ENCODE peak calls at places on chromosomes 6 and 20, in six cellular contexts. One of them, this sample, is unnamed.

GRCh38 chr20:25013478-25014380 is 21.2 kb upstream of the APMAP start:
- DNase-seq in tibial artery: peak
- DNase-seq in Peyer's patch: peak
- DNase-seq in NB4: no peak
- DNase-seq in astrocyte of the spinal cord: no peak
- DNase-seq in GM12864: no peak
- DNase-seq in this sample: peak

GRCh38 chr6:7008451-7008988 is 99.2 kb upstream of the RREB1 start:
- DNase-seq in GM12864: no peak
- DNase-seq in NB4: no peak
- DNase-seq in tibial artery: no peak
- DNase-seq in Peyer's patch: no peak
- DNase-seq in astrocyte of the spinal cord: no peak
- DNase-seq in this sample: no peak

GRCh38 chr20:40991181-40991889 is 37.3 kb upstream of the TOP1 start:
- DNase-seq in NB4: peak
- DNase-seq in GM12864: peak
- DNase-seq in astrocyte of the spinal cord: no peak
- DNase-seq in Peyer's patch: peak
- DNase-seq in tibial artery: peak
- DNase-seq in this sample: peak

GRCh38 chr20:38608188-38608587 is 6.6 kb downstream of the ARHGAP40 start:
- DNase-seq in astrocyte of the spinal cord: no peak
- DNase-seq in tibial artery: no peak
- DNase-seq in Peyer's patch: no peak
- DNase-seq in NB4: no peak
- DNase-seq in GM12864: no peak
- DNase-seq in this sample: no peak

GRCh38 chr6:157804448-157805327 is 18.4 kb upstream of the SNX9 start:
- DNase-seq in tibial artery: no peak
- DNase-seq in Peyer's patch: no peak
- DNase-seq in GM12864: no peak
- DNase-seq in astrocyte of the spinal cord: no peak
- DNase-seq in NB4: no peak
- DNase-seq in this sample: no peak

GRCh38 chr6:169048806-169049205 is 204.8 kb downstream of the THBS2 start:
- DNase-seq in Peyer's patch: no peak
- DNase-seq in tibial artery: no peak
- DNase-seq in GM12864: no peak
- DNase-seq in astrocyte of the spinal cord: no peak
- DNase-seq in NB4: peak
- DNase-seq in this sample: no peak

GRCh38 chr6:79186564-79186963 is 47.9 kb downstream of the HMGN3 start:
- DNase-seq in NB4: no peak
- DNase-seq in Peyer's patch: no peak
- DNase-seq in tibial artery: no peak
- DNase-seq in GM12864: no peak
- DNase-seq in astrocyte of the spinal cord: no peak
- DNase-seq in this sample: no peak

GRCh38 chr6:30194797-30195690 is 18.2 kb downstream of the TRIM26 start:
- DNase-seq in astrocyte of the spinal cord: no peak
- DNase-seq in GM12864: no peak
- DNase-seq in NB4: no peak
- DNase-seq in tibial artery: no peak
- DNase-seq in Peyer's patch: no peak
- DNase-seq in this sample: no peak

GRCh38 chr20:36060676-36061075 is 92.3 kb downstream of the CNBD2 start:
- DNase-seq in GM12864: no peak
- DNase-seq in tibial artery: no peak
- DNase-seq in astrocyte of the spinal cord: no peak
- DNase-seq in Peyer's patch: no peak
- DNase-seq in NB4: no peak
- DNase-seq in this sample: no peak

GRCh38 chr6:113104546-113105325 is 752.4 kb upstream of the MARCKS start:
- DNase-seq in tibial artery: no peak
- DNase-seq in GM12864: no peak
- DNase-seq in Peyer's patch: no peak
- DNase-seq in NB4: no peak
- DNase-seq in astrocyte of the spinal cord: peak
- DNase-seq in this sample: no peak

GRCh38 chr6:43335469-43335868 is 26.8 kb upstream of the CRIP3 start:
- DNase-seq in tibial artery: no peak
- DNase-seq in Peyer's patch: no peak
- DNase-seq in NB4: no peak
- DNase-seq in GM12864: no peak
- DNase-seq in astrocyte of the spinal cord: no peak
- DNase-seq in this sample: no peak

GRCh38 chr6:27505209-27506027 is 32.5 kb upstream of the ZNF184 start:
- DNase-seq in astrocyte of the spinal cord: peak
- DNase-seq in NB4: peak
- DNase-seq in Peyer's patch: peak
- DNase-seq in tibial artery: peak
- DNase-seq in GM12864: peak
- DNase-seq in this sample: no peak

GRCh38 chr6:130453230-130453629 is 87.4 kb downstream of the TMEM200A start:
- DNase-seq in astrocyte of the spinal cord: peak
- DNase-seq in GM12864: no peak
- DNase-seq in Peyer's patch: no peak
- DNase-seq in tibial artery: no peak
- DNase-seq in NB4: no peak
- DNase-seq in this sample: no peak

GRCh38 chr20:43751167-43752050 is 24.6 kb upstream of the GTSF1L start:
- DNase-seq in GM12864: peak
- DNase-seq in astrocyte of the spinal cord: peak
- DNase-seq in Peyer's patch: peak
- DNase-seq in tibial artery: no peak
- DNase-seq in NB4: peak
- DNase-seq in this sample: no peak

GRCh38 chr6:13044390-13044789 is 283.9 kb downstream of the TBC1D7 start:
- DNase-seq in Peyer's patch: no peak
- DNase-seq in GM12864: no peak
- DNase-seq in NB4: peak
- DNase-seq in astrocyte of the spinal cord: peak
- DNase-seq in tibial artery: no peak
- DNase-seq in this sample: no peak

GRCh38 chr6:47741807-47742206 is 40.0 kb upstream of the OPN5 start:
- DNase-seq in NB4: no peak
- DNase-seq in tibial artery: no peak
- DNase-seq in Peyer's patch: no peak
- DNase-seq in GM12864: no peak
- DNase-seq in astrocyte of the spinal cord: peak
- DNase-seq in this sample: no peak

GRCh38 chr20:1345756-1346093 is 16.8 kb upstream of the SDCBP2 start:
- DNase-seq in astrocyte of the spinal cord: no peak
- DNase-seq in tibial artery: no peak
- DNase-seq in GM12864: no peak
- DNase-seq in NB4: no peak
- DNase-seq in Peyer's patch: no peak
- DNase-seq in this sample: no peak

GRCh38 chr6:11097476-11097875 is 3.8 kb downstream of the SMIM13 start:
- DNase-seq in Peyer's patch: no peak
- DNase-seq in tibial artery: no peak
- DNase-seq in astrocyte of the spinal cord: no peak
- DNase-seq in NB4: peak
- DNase-seq in GM12864: no peak
- DNase-seq in this sample: no peak

GRCh38 chr20:49323622-49324238 is 45.9 kb upstream of the ZNFX1 start:
- DNase-seq in Peyer's patch: peak
- DNase-seq in NB4: peak
- DNase-seq in GM12864: no peak
- DNase-seq in tibial artery: no peak
- DNase-seq in astrocyte of the spinal cord: peak
- DNase-seq in this sample: no peak

GRCh38 chr6:65524232-65524631 is 182.8 kb downstream of the EYS start:
- DNase-seq in GM12864: no peak
- DNase-seq in astrocyte of the spinal cord: no peak
- DNase-seq in Peyer's patch: no peak
- DNase-seq in tibial artery: no peak
- DNase-seq in NB4: no peak
- DNase-seq in this sample: no peak

DNA sequence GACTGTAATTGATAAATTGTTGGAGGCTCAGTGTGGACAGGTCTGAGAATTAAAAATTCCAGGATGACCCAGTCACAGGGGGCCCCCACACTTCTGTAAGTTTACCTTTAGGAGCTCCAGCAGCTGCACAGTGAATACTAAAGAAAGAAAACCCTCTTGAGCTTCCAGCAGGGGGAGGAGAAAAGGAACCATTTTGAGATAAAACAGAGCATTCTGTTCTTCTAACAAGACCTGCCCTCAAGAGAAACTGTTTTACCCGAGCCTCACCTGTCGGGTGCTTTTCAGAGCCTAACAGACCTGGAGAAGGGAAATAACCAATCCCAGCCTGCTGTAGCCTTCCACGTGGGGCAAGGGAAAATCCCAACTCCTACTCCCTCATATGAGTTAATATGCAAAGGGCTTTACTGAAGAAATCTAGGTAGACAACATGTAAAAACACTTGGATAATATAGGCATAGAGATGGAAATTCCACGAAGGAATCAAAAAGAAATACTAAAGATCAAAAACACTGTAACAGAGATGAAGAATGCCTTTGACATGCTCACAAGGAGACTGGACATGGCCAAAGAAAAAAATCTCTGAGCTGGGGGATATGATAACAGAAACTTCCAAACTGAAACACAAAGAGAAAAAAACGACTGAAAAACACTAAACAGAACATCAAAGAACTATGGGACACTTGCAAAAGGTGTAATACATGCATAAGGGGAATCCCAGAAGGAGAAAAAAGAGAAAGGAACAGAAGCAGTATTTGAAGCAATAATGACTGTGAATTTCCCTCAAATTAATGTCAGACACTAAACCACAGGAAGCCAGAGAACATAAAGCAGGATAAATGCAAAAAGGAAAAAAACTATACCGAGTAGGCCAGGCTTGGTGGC is 117.6 kb upstream of the ARID1B start:
- DNase-seq in Peyer's patch: no peak
- DNase-seq in GM12864: no peak
- DNase-seq in NB4: no peak
- DNase-seq in astrocyte of the spinal cord: no peak
- DNase-seq in tibial artery: no peak
- DNase-seq in this sample: no peak
- TF ChIP-seq CTCF in Peyer's patch: no peak
- TF ChIP-seq CTCF in GM12864: peak
- TF ChIP-seq CTCF in NB4: no peak
- TF ChIP-seq CTCF in astrocyte of the spinal cord: no peak
- TF ChIP-seq CTCF in tibial artery: no peak
- TF ChIP-seq CTCF in this sample: no peak

GRCh38 chr6:139474145-139475108 is 100.0 kb upstream of the CITED2 start:
- DNase-seq in GM12864: peak
- DNase-seq in tibial artery: no peak
- DNase-seq in astrocyte of the spinal cord: peak
- DNase-seq in NB4: peak
- DNase-seq in Peyer's patch: no peak
- DNase-seq in this sample: peak
- H3K4me3 ChIP-seq in GM12864: no peak
- H3K4me3 ChIP-seq in tibial artery: peak
- H3K4me3 ChIP-seq in astrocyte of the spinal cord: no peak
- H3K4me3 ChIP-seq in NB4: no peak
- H3K4me3 ChIP-seq in Peyer's patch: no peak
- H3K4me3 ChIP-seq in this sample: no peak

GRCh38 chr6:33497157-33497556 is 42.8 kb downstream of the ZBTB9 start:
- DNase-seq in NB4: no peak
- DNase-seq in Peyer's patch: no peak
- DNase-seq in astrocyte of the spinal cord: no peak
- DNase-seq in GM12864: no peak
- DNase-seq in tibial artery: no peak
- DNase-seq in this sample: no peak
- TF ChIP-seq CTCF in NB4: no peak
- TF ChIP-seq CTCF in Peyer's patch: no peak
- TF ChIP-seq CTCF in astrocyte of the spinal cord: no peak
- TF ChIP-seq CTCF in GM12864: no peak
- TF ChIP-seq CTCF in tibial artery: no peak
- TF ChIP-seq CTCF in this sample: no peak

GRCh38 chr20:51695574-51696303 is 72.5 kb downstream of the ATP9A start:
- DNase-seq in tibial artery: no peak
- DNase-seq in astrocyte of the spinal cord: peak
- DNase-seq in GM12864: no peak
- DNase-seq in NB4: peak
- DNase-seq in Peyer's patch: no peak
- DNase-seq in this sample: no peak

GRCh38 chr20:51691703-51692102 is 76.5 kb downstream of the ATP9A start:
- DNase-seq in tibial artery: no peak
- DNase-seq in GM12864: no peak
- DNase-seq in astrocyte of the spinal cord: no peak
- DNase-seq in Peyer's patch: no peak
- DNase-seq in NB4: no peak
- DNase-seq in this sample: no peak

GRCh38 chr20:51688600-51688999 is 79.6 kb downstream of the ATP9A start:
- DNase-seq in tibial artery: no peak
- DNase-seq in GM12864: no peak
- DNase-seq in NB4: no peak
- DNase-seq in astrocyte of the spinal cord: no peak
- DNase-seq in Peyer's patch: no peak
- DNase-seq in this sample: peak

GRCh38 chr20:51696304-51697118 is 71.7 kb downstream of the ATP9A start:
- DNase-seq in astrocyte of the spinal cord: peak
- DNase-seq in Peyer's patch: no peak
- DNase-seq in tibial artery: no peak
- DNase-seq in GM12864: no peak
- DNase-seq in NB4: no peak
- DNase-seq in this sample: no peak

GRCh38 chr20:51692806-51693400 is 75.3 kb downstream of the ATP9A start:
- DNase-seq in tibial artery: no peak
- DNase-seq in Peyer's patch: no peak
- DNase-seq in GM12864: no peak
- DNase-seq in NB4: no peak
- DNase-seq in astrocyte of the spinal cord: no peak
- DNase-seq in this sample: no peak
- H3K4me3 ChIP-seq in tibial artery: no peak
- H3K4me3 ChIP-seq in Peyer's patch: no peak
- H3K4me3 ChIP-seq in GM12864: no peak
- H3K4me3 ChIP-seq in NB4: no peak
- H3K4me3 ChIP-seq in astrocyte of the spinal cord: no peak
- H3K4me3 ChIP-seq in this sample: no peak

DNA sequence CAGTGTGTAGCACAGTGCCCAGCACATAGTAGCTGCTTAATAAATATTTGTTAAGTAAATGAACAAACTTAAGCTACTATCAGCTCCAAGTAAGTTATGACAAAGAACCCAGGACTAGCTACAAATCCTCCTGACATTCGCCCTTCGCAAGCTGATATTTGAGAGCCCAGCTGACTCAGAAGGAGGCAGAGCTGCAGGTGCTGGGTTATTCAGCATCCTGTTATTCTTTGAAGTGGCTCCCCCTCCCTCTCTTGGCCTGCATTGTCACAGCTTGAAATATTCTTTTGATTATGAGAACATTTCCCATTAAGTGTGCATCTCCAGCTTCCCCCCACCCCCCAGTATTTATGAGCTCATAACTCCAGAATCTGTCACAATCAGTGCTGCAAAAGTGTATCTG is 78.8 kb upstream of the RALY start:
- DNase-seq in Peyer's patch: no peak
- DNase-seq in tibial artery: no peak
- DNase-seq in astrocyte of the spinal cord: peak
- DNase-seq in GM12864: no peak
- DNase-seq in NB4: no peak
- DNase-seq in this sample: no peak
- TF ChIP-seq CTCF in Peyer's patch: no peak
- TF ChIP-seq CTCF in tibial artery: no peak
- TF ChIP-seq CTCF in astrocyte of the spinal cord: peak
- TF ChIP-seq CTCF in GM12864: no peak
- TF ChIP-seq CTCF in NB4: no peak
- TF ChIP-seq CTCF in this sample: no peak